ENCODE peak calls at places on chromosomes 12 and 14, in four cellular contexts. One of them, this sample, is unnamed.

GRCh38 chr14:99564256-99564902 is 39.6 kb downstream of the CCDC85C start:
- DNase-seq in CD8-positive, alpha-beta T cell: no peak
- DNase-seq in EL: peak; percentile 60
- DNase-seq in M059J: peak; percentile 69
- DNase-seq in this sample: peak; percentile 51

GRCh38 chr12:82805812-82806497 is 119.2 kb downstream of the TMTC2 start:
- DNase-seq in M059J: no peak
- DNase-seq in CD8-positive, alpha-beta T cell: no peak
- DNase-seq in EL: no peak
- DNase-seq in this sample: peak; percentile 41

GRCh38 chr12:65824314-65824563 is at the start of gene HMGA2:
- DNase-seq in CD8-positive, alpha-beta T cell: no peak
- DNase-seq in EL: no peak
- DNase-seq in M059J: no peak
- DNase-seq in this sample: peak; percentile 79

GRCh38 chr12:121299662-121300061 is 3.2 kb upstream of the CAMKK2 start:
- DNase-seq in M059J: no peak
- DNase-seq in EL: no peak
- DNase-seq in CD8-positive, alpha-beta T cell: no peak
- DNase-seq in this sample: no peak

GRCh38 chr14:23101213-23101970 is 3.4 kb downstream of the CIROP start:
- DNase-seq in CD8-positive, alpha-beta T cell: no peak
- DNase-seq in EL: no peak
- DNase-seq in M059J: no peak
- DNase-seq in this sample: no peak

GRCh38 chr12:89211456-89211855 is 140.8 kb downstream of the DUSP6 start:
- DNase-seq in EL: peak; percentile 32
- DNase-seq in CD8-positive, alpha-beta T cell: no peak
- DNase-seq in M059J: no peak
- DNase-seq in this sample: peak; percentile 37

GRCh38 chr12:106721931-106722330 is 52.6 kb upstream of the RIC8B start:
- DNase-seq in M059J: no peak
- DNase-seq in CD8-positive, alpha-beta T cell: no peak
- DNase-seq in EL: no peak
- DNase-seq in this sample: no peak

GRCh38 chr14:103871596-103872480 is 24.5 kb upstream of the PPP1R13B start:
- DNase-seq in M059J: no peak
- DNase-seq in CD8-positive, alpha-beta T cell: peak; percentile 86
- DNase-seq in EL: no peak
- DNase-seq in this sample: no peak

GRCh38 chr14:76056128-76056527 is 70.6 kb downstream of the IFT43 start:
- DNase-seq in CD8-positive, alpha-beta T cell: no peak
- DNase-seq in M059J: peak; percentile 11
- DNase-seq in EL: peak; percentile 6
- DNase-seq in this sample: peak; percentile 26

GRCh38 chr12:124309231-124309630 is 14.3 kb downstream of the RFLNA start:
- DNase-seq in EL: no peak
- DNase-seq in M059J: no peak
- DNase-seq in CD8-positive, alpha-beta T cell: no peak
- DNase-seq in this sample: no peak

GRCh38 chr12:57888407-57889157 is 42.1 kb upstream of the CTDSP2 start:
- DNase-seq in CD8-positive, alpha-beta T cell: no peak
- DNase-seq in EL: peak; percentile 64
- DNase-seq in M059J: peak; percentile 91
- DNase-seq in this sample: peak; percentile 47

GRCh38 chr14:22084393-22085281 is 411.0 kb upstream of the OR4E1 start:
- DNase-seq in M059J: peak; percentile 39
- DNase-seq in EL: peak; percentile 41
- DNase-seq in CD8-positive, alpha-beta T cell: no peak
- DNase-seq in this sample: peak; percentile 66

GRCh38 chr12:48946206-48946605 is 11.1 kb downstream of the ARF3 start:
- DNase-seq in EL: no peak
- DNase-seq in M059J: no peak
- DNase-seq in CD8-positive, alpha-beta T cell: no peak
- DNase-seq in this sample: peak; percentile 48

GRCh38 chr12:94304566-94305061 is 155.1 kb downstream of the CEP83 start:
- DNase-seq in EL: peak; percentile 69
- DNase-seq in CD8-positive, alpha-beta T cell: no peak
- DNase-seq in M059J: peak; percentile 26
- DNase-seq in this sample: peak; percentile 82

GRCh38 chr14:92688434-92689375 is 59.7 kb downstream of the LGMN start:
- DNase-seq in EL: no peak
- DNase-seq in M059J: no peak
- DNase-seq in CD8-positive, alpha-beta T cell: no peak
- DNase-seq in this sample: no peak

GRCh38 chr14:38103542-38104225 is 104.0 kb upstream of the SSTR1 start:
- DNase-seq in CD8-positive, alpha-beta T cell: no peak
- DNase-seq in EL: no peak
- DNase-seq in M059J: no peak
- DNase-seq in this sample: no peak

GRCh38 chr12:92879698-92880322 is 49.3 kb downstream of the EEA1 start:
- DNase-seq in M059J: no peak
- DNase-seq in EL: no peak
- DNase-seq in CD8-positive, alpha-beta T cell: no peak
- DNase-seq in this sample: no peak

GRCh38 chr12:46071769-46072624 is 81.6 kb upstream of the SCAF11 start:
- DNase-seq in CD8-positive, alpha-beta T cell: peak; percentile 69
- DNase-seq in EL: peak; percentile 80
- DNase-seq in M059J: peak; percentile 75
- DNase-seq in this sample: peak; percentile 76

GRCh38 chr12:122757568-122757967 is 4.9 kb downstream of the DENR start:
- DNase-seq in CD8-positive, alpha-beta T cell: no peak
- DNase-seq in M059J: no peak
- DNase-seq in EL: no peak
- DNase-seq in this sample: no peak

GRCh38 chr12:41402804-41403203 is 214.7 kb downstream of the PDZRN4 start:
- DNase-seq in M059J: peak; percentile 4
- DNase-seq in CD8-positive, alpha-beta T cell: no peak
- DNase-seq in EL: peak; percentile 0
- DNase-seq in this sample: peak; percentile 4

GRCh38 chr12:107651867-107652449 is 33.6 kb upstream of the PWP1 start:
- DNase-seq in CD8-positive, alpha-beta T cell: no peak
- DNase-seq in EL: no peak
- DNase-seq in M059J: no peak
- DNase-seq in this sample: no peak

GRCh38 chr12:89723276-89723675 is 14.6 kb upstream of the ATP2B1 start:
- DNase-seq in CD8-positive, alpha-beta T cell: no peak
- DNase-seq in EL: no peak
- DNase-seq in M059J: no peak
- DNase-seq in this sample: no peak

GRCh38 chr12:51721281-51721940 is 127.1 kb downstream of the FIGNL2 start:
- DNase-seq in M059J: no peak
- DNase-seq in EL: no peak
- DNase-seq in CD8-positive, alpha-beta T cell: peak; percentile 70
- DNase-seq in this sample: peak; percentile 47

GRCh38 chr12:26378721-26379120 is 183.3 kb downstream of the SSPN start:
- DNase-seq in M059J: no peak
- DNase-seq in EL: no peak
- DNase-seq in CD8-positive, alpha-beta T cell: no peak
- DNase-seq in this sample: no peak

GRCh38 chr12:509494-509893 is 49.8 kb downstream of the B4GALNT3 start:
- DNase-seq in EL: peak; percentile 62
- DNase-seq in M059J: peak; percentile 72
- DNase-seq in CD8-positive, alpha-beta T cell: no peak
- DNase-seq in this sample: peak; percentile 22

GRCh38 chr14:88604213-88604612 is 41.4 kb downstream of the ZC3H14 start:
- DNase-seq in M059J: no peak
- DNase-seq in CD8-positive, alpha-beta T cell: no peak
- DNase-seq in EL: no peak
- DNase-seq in this sample: no peak

GRCh38 chr12:1644523-1645438 is 15.8 kb downstream of the WNT5B start:
- DNase-seq in CD8-positive, alpha-beta T cell: no peak
- DNase-seq in EL: no peak
- DNase-seq in M059J: peak; percentile 48
- DNase-seq in this sample: peak; percentile 84

GRCh38 chr12:121232977-121233627 is 23.2 kb downstream of the P2RX4 start:
- DNase-seq in CD8-positive, alpha-beta T cell: no peak
- DNase-seq in EL: no peak
- DNase-seq in M059J: no peak
- DNase-seq in this sample: no peak

GRCh38 chr12:85985996-85986395 is 111.9 kb downstream of the NTS start:
- DNase-seq in M059J: no peak
- DNase-seq in EL: no peak
- DNase-seq in CD8-positive, alpha-beta T cell: no peak
- DNase-seq in this sample: no peak

GRCh38 chr14:23789696-23790095 is 153.5 kb downstream of the DHRS2 start:
- DNase-seq in CD8-positive, alpha-beta T cell: no peak
- DNase-seq in EL: no peak
- DNase-seq in M059J: no peak
- DNase-seq in this sample: no peak

GRCh38 chr12:24838531-24838950 is 110.4 kb downstream of the BCAT1 start:
- DNase-seq in M059J: peak; percentile 30
- DNase-seq in CD8-positive, alpha-beta T cell: no peak
- DNase-seq in EL: peak; percentile 75
- DNase-seq in this sample: peak; percentile 99

GRCh38 chr14:58491593-58491992 is 64.1 kb downstream of the KIAA0586 start:
- DNase-seq in M059J: no peak
- DNase-seq in EL: peak; percentile 43
- DNase-seq in CD8-positive, alpha-beta T cell: no peak
- DNase-seq in this sample: peak; percentile 64

This sample was measured in iris pigment epithelial cell.